ENCODE peak calls at places on chromosomes 7 and 10, in eight cellular contexts. N is renal cortical epithelial cell; F is stimulated activated CD8-positive, alpha-beta memory T cell treated with anti-CD3 and anti-CD28 coated beads, Interleukin-7, amount 100 ng/mL, for 48 hours; D is AG09319; Z is stimulated activated CD4-positive, alpha-beta T cell treated with anti-CD3 and anti-CD28 coated beads, Interleukin-4, amount 100 ng/mL, for 48 hours; V is effector memory CD4-positive, alpha-beta T cell; A is T-helper 2 cell; C is body of pancreas. K is an unnamed sample.
A peak's percentile ranks its signal among the peaks of the same experiment; 100 is the strongest.

GRCh38 chr7:5831196-5831595 is 49.4 kb upstream of the OCM start:
- DNase-seq in F (no peak), C (peak; percentile 17), A (no peak), D (no peak), V (no peak), Z (no peak), N (no peak), K (no peak)

GRCh38 chr7:158723266-158723665 is 18.7 kb upstream of the NCAPG2 start:
- DNase-seq in A (no peak), D (no peak), N (no peak), V (no peak), Z (no peak), F (no peak), C (no peak), K (no peak)

GRCh38 chr7:101362334-101363195 is at the start of gene COL26A1:
- DNase-seq in Z (no peak), C (peak; percentile 50), F (no peak), A (no peak), V (no peak), D (no peak), N (no peak), K (peak; percentile 38)

GRCh38 chr7:158834799-158835784 is 5.8 kb upstream of the ESYT2 start:
- DNase-seq in A (no peak), D (no peak), V (no peak), N (no peak), C (no peak), Z (no peak), F (no peak), K (no peak)

GRCh38 chr7:125605241-125605640 is 675.6 kb upstream of the POT1 start:
- DNase-seq in V (no peak), N (peak; percentile 52), D (no peak), C (no peak), F (no peak), A (no peak), Z (no peak), K (no peak)

GRCh38 chr7:137968890-137969289 is 33.0 kb downstream of the CREB3L2 start:
- DNase-seq in Z (no peak), N (no peak), V (no peak), D (no peak), A (no peak), C (no peak), F (no peak), K (no peak)

GRCh38 chr10:3977761-3978160 is 192.8 kb upstream of the KLF6 start:
- DNase-seq in A (no peak), Z (no peak), C (no peak), D (no peak), F (no peak), N (peak; percentile 13), V (no peak), K (no peak)

GRCh38 chr10:91153508-91153907 is 67.0 kb upstream of the PCGF5 start:
- DNase-seq in A (no peak), Z (no peak), N (no peak), C (no peak), F (no peak), D (no peak), V (no peak), K (no peak)

GRCh38 chr10:113891476-113891875 is 37.0 kb downstream of the NHLRC2 start:
- DNase-seq in F (no peak), N (no peak), Z (no peak), V (no peak), A (peak; percentile 13), C (no peak), D (no peak), K (no peak)

GRCh38 chr10:74875966-74876365 is 49.6 kb downstream of the KAT6B start:
- DNase-seq in Z (no peak), C (no peak), A (no peak), D (no peak), F (no peak), V (no peak), N (no peak), K (no peak)

GRCh38 chr7:142391191-142391992 is 133.5 kb upstream of the PRSS58 start:
- DNase-seq in Z (peak; percentile 47), D (no peak), N (no peak), C (no peak), A (peak; percentile 48), V (no peak), F (peak; percentile 8), K (no peak)

GRCh38 chr7:136919820-136920219 is 51.4 kb downstream of the CHRM2 start:
- DNase-seq in N (no peak), V (no peak), D (no peak), F (no peak), Z (no peak), C (no peak), A (no peak), K (no peak)

GRCh38 chr7:95684037-95684436 is 87.7 kb upstream of the PDK4 start:
- DNase-seq in D (no peak), N (peak; percentile 23), V (no peak), C (no peak), Z (no peak), A (no peak), F (no peak), K (no peak)

GRCh38 chr7:34298492-34298891 is 359.5 kb upstream of the NPSR1 start:
- DNase-seq in Z (no peak), F (no peak), D (no peak), V (no peak), N (no peak), A (no peak), C (no peak), K (no peak)

GRCh38 chr7:82729172-82730030 is 285.8 kb upstream of the CACNA2D1 start:
- DNase-seq in A (no peak), V (no peak), C (no peak), Z (no peak), N (peak; percentile 54), D (peak; percentile 7), F (no peak), K (peak; percentile 12)

GRCh38 chr10:123882177-123882576 is 9.4 kb downstream of the CPXM2 start:
- DNase-seq in C (no peak), D (no peak), F (no peak), V (no peak), Z (no peak), N (no peak), A (no peak), K (no peak)

GRCh38 chr7:112018305-112019030 is 187.7 kb downstream of the DOCK4 start:
- DNase-seq in A (no peak), V (no peak), F (no peak), N (no peak), D (peak; percentile 11), C (no peak), Z (no peak), K (no peak)

GRCh38 chr7:81616951-81617350 is 152.9 kb downstream of the HGF start:
- DNase-seq in D (no peak), N (peak; percentile 70), C (no peak), Z (no peak), F (no peak), V (no peak), A (no peak), K (no peak)

GRCh38 chr10:124472071-124472470 is 10.4 kb downstream of the LHPP start:
- DNase-seq in A (no peak), C (no peak), V (no peak), D (no peak), N (no peak), F (no peak), Z (no peak), K (no peak)

GRCh38 chr7:69772699-69773436 is 174.6 kb downstream of the AUTS2 start:
- DNase-seq in N (no peak), D (no peak), V (no peak), A (no peak), F (no peak), C (no peak), Z (no peak), K (peak; percentile 29)

K was measured in prostate gland.